ENCODE peak calls at places on chromosome 6, in seven cellular contexts. L is HEK293T, Q is adipocyte, E is WTC11, F is NCI-H774, K is heart left ventricle, X is type B pancreatic cell. V is an unnamed sample.

GRCh38 chr6:168648730-168649129 is 207.7 kb downstream of the SMOC2 start:
- DNase-seq in L (no peak), Q (no peak), E (no peak), F (no peak), K (no peak), X (no peak), V (no peak)

GRCh38 chr6:152595507-152595906 is 41.7 kb downstream of the SYNE1 start:
- DNase-seq in L (peak), Q (peak), E (no peak), F (peak), K (no peak), X (no peak), V (no peak)

GRCh38 chr6:86273936-86274335 is 631.2 kb upstream of the SYNCRIP start:
- DNase-seq in L (no peak), Q (no peak), E (no peak), F (no peak), K (no peak), X (no peak), V (no peak)

GRCh38 chr6:158938811-158939254 is 61.2 kb downstream of the RSPH3 start:
- DNase-seq in L (no peak), Q (peak), E (peak), F (no peak), K (no peak), X (no peak), V (no peak)

GRCh38 chr6:41022294-41022693 is 16.7 kb downstream of the UNC5CL start:
- DNase-seq in L (no peak), Q (peak), E (no peak), F (no peak), K (no peak), X (no peak), V (peak)

GRCh38 chr6:43699564-43700186 is 12.1 kb upstream of the MRPS18A start:
- DNase-seq in L (no peak), Q (peak), E (no peak), F (peak), K (no peak), X (no peak), V (peak)

GRCh38 chr6:35318200-35318844 is 20.7 kb downstream of the DEF6 start:
- DNase-seq in L (peak), Q (peak), E (peak), F (peak), K (peak), X (peak), V (peak)

GRCh38 chr6:56693246-56693607 is 50.5 kb upstream of the DST start:
- DNase-seq in L (no peak), Q (peak), E (no peak), F (no peak), K (peak), X (no peak), V (peak)

GRCh38 chr6:52304917-52305316 is 20.4 kb upstream of the MCM3 start:
- DNase-seq in L (no peak), Q (no peak), E (no peak), F (no peak), K (no peak), X (no peak), V (no peak)